ENCODE peak calls at places on chromosomes 3 and 15, in five cellular contexts. One of them, this sample, is unnamed.

GRCh38 chr3:43218921-43219320 is 67.4 kb upstream of the SNRK start:
- DNase-seq in amygdala: no peak
- DNase-seq in adrenal gland: no peak
- DNase-seq in RCC 7860: no peak
- DNase-seq in NAMALWA: no peak
- DNase-seq in this sample: no peak

GRCh38 chr15:27804569-27805260 is 294.4 kb downstream of the OCA2 start:
- DNase-seq in NAMALWA: no peak
- DNase-seq in amygdala: no peak
- DNase-seq in RCC 7860: no peak
- DNase-seq in adrenal gland: no peak
- DNase-seq in this sample: no peak

GRCh38 chr3:114217266-114217665 is 20.1 kb downstream of the ZNF80 start:
- DNase-seq in RCC 7860: no peak
- DNase-seq in adrenal gland: no peak
- DNase-seq in amygdala: no peak
- DNase-seq in NAMALWA: no peak
- DNase-seq in this sample: no peak

GRCh38 chr15:78368671-78369070 is 28.5 kb downstream of the CRABP1 start:
- DNase-seq in RCC 7860: no peak
- DNase-seq in NAMALWA: peak
- DNase-seq in amygdala: no peak
- DNase-seq in adrenal gland: no peak
- DNase-seq in this sample: no peak

GRCh38 chr3:166446986-166447385 is 609.8 kb upstream of the BCHE start:
- DNase-seq in NAMALWA: no peak
- DNase-seq in adrenal gland: no peak
- DNase-seq in amygdala: no peak
- DNase-seq in RCC 7860: no peak
- DNase-seq in this sample: no peak

GRCh38 chr15:29675791-29676301 is 146.4 kb downstream of the TJP1 start:
- DNase-seq in adrenal gland: no peak
- DNase-seq in NAMALWA: no peak
- DNase-seq in RCC 7860: peak
- DNase-seq in amygdala: no peak
- DNase-seq in this sample: no peak

GRCh38 chr15:41263891-41264351 is 32.9 kb downstream of the CHP1 start:
- DNase-seq in NAMALWA: no peak
- DNase-seq in adrenal gland: no peak
- DNase-seq in RCC 7860: no peak
- DNase-seq in amygdala: no peak
- DNase-seq in this sample: no peak

GRCh38 chr15:63727542-63727941 is 106.2 kb downstream of the HERC1 start:
- DNase-seq in NAMALWA: no peak
- DNase-seq in RCC 7860: no peak
- DNase-seq in adrenal gland: no peak
- DNase-seq in amygdala: no peak
- DNase-seq in this sample: no peak

GRCh38 chr3:194147679-194148078 is 11.7 kb downstream of the HES1 start:
- DNase-seq in NAMALWA: no peak
- DNase-seq in RCC 7860: no peak
- DNase-seq in adrenal gland: no peak
- DNase-seq in amygdala: no peak
- DNase-seq in this sample: no peak

GRCh38 chr3:17833786-17834559 is 91.5 kb upstream of the TBC1D5 start:
- DNase-seq in adrenal gland: no peak
- DNase-seq in amygdala: no peak
- DNase-seq in NAMALWA: no peak
- DNase-seq in RCC 7860: no peak
- DNase-seq in this sample: no peak

GRCh38 chr3:69232447-69232846 is 110.1 kb upstream of the LMOD3 start:
- DNase-seq in RCC 7860: no peak
- DNase-seq in NAMALWA: peak
- DNase-seq in amygdala: no peak
- DNase-seq in adrenal gland: no peak
- DNase-seq in this sample: no peak

GRCh38 chr15:73741401-73741836 is 11.7 kb downstream of the INSYN1 start:
- DNase-seq in RCC 7860: no peak
- DNase-seq in NAMALWA: no peak
- DNase-seq in adrenal gland: no peak
- DNase-seq in amygdala: no peak
- DNase-seq in this sample: no peak